ENCODE peak calls at places on chromosome 5, in six cellular contexts. P is activated CD4-positive, alpha-beta T cell treated with anti-CD3 and anti-CD28 coated beads, Interleukin-2, amount 50 U/mL, for 48 hours; C is right atrium auricular region; W is ascending aorta; B is stimulated activated CD4-positive, alpha-beta T cell treated with anti-CD3 and anti-CD28 coated beads, Interleukin-2, amount 100 ng/mL, for 48 hours; Y is NK-92 treated with Interleukin-12 subunit alpha and Interleukin-12 subunit beta, amount 100 ng/mL, for 24 hours. L is an unnamed sample.

GRCh38 chr5:20347334-20347733 is 359.3 kb upstream of the CDH18 start:
- DNase-seq in W (no peak), Y (no peak), B (no peak), C (no peak), P (no peak), L (no peak)

GRCh38 chr5:98214240-98215051 is 559.0 kb upstream of the RGMB start:
- DNase-seq in W (no peak), P (no peak), B (no peak), Y (no peak), C (no peak), L (no peak)

GRCh38 chr5:179821298-179822058 is 773 bp downstream of the SQSTM1 start:
- DNase-seq in P (peak), B (peak), Y (peak), W (peak), C (peak), L (peak)

GRCh38 chr5:68898961-68899471 is 194.8 kb upstream of the SLC30A5 start:
- DNase-seq in Y (no peak), B (no peak), P (no peak), C (no peak), W (no peak), L (no peak)

GRCh38 chr5:21173526-21173925 is 1185.5 kb upstream of the CDH18 start:
- DNase-seq in B (no peak), C (no peak), Y (no peak), P (no peak), W (no peak), L (no peak)

GRCh38 chr5:171599396-171599795 is 179.9 kb downstream of the FGF18 start:
- DNase-seq in W (no peak), C (no peak), P (no peak), Y (no peak), B (no peak), L (no peak)

GRCh38 chr5:31859096-31859495 is 220.2 kb downstream of the PDZD2 start:
- DNase-seq in C (no peak), W (no peak), P (no peak), Y (no peak), B (no peak), L (no peak)

GRCh38 chr5:149863830-149864229 is 80.8 kb downstream of the PDE6A start:
- DNase-seq in B (no peak), P (no peak), C (no peak), W (no peak), Y (no peak), L (no peak)

GRCh38 chr5:112929336-112930081 is 7.5 kb upstream of the REEP5 start:
- DNase-seq in P (no peak), C (no peak), Y (no peak), W (no peak), B (no peak), L (no peak)

GRCh38 chr5:149526855-149527590 is 24.2 kb downstream of the CSNK1A1 start:
- DNase-seq in Y (no peak), P (no peak), B (no peak), W (no peak), C (no peak), L (no peak)

GRCh38 chr5:177973066-177973635 is 22.9 kb downstream of the PROP1 start:
- DNase-seq in Y (no peak), B (no peak), P (no peak), C (no peak), W (no peak), L (no peak)

GRCh38 chr5:161685461-161685860 is at the start of gene GABRA6:
- DNase-seq in P (no peak), B (no peak), Y (no peak), W (no peak), C (no peak), L (no peak)

GRCh38 chr5:145637396-145637795 is 197.7 kb downstream of the PRELID2 start:
- DNase-seq in W (no peak), P (no peak), C (no peak), Y (no peak), B (no peak), L (no peak)

GRCh38 chr5:61933787-61934626 is 372.0 kb upstream of the KIF2A start:
- DNase-seq in W (no peak), P (peak), Y (peak), C (no peak), B (no peak), L (peak)

L was measured in frontal cortex.